ENCODE peak calls at places on chromosome 19, in five cellular contexts. One of them, this sample, is unnamed.

GRCh38 chr19:13040916-13041292 is 45.6 kb downstream of the NFIX start:
- DNase-seq in mammary epithelial cell: no peak
- DNase-seq in GM23248: peak; percentile 28
- DNase-seq in H1: no peak
- DNase-seq in GM23338: no peak
- DNase-seq in this sample: no peak

GRCh38 chr19:34994286-34994642 is 5.9 kb upstream of the GRAMD1A start:
- DNase-seq in GM23248: no peak
- DNase-seq in H1: no peak
- DNase-seq in mammary epithelial cell: no peak
- DNase-seq in GM23338: no peak
- DNase-seq in this sample: no peak

GRCh38 chr19:29880498-29881081 is 61.4 kb upstream of the URI1 start:
- DNase-seq in H1: no peak
- DNase-seq in GM23248: no peak
- DNase-seq in mammary epithelial cell: no peak
- DNase-seq in GM23338: no peak
- DNase-seq in this sample: no peak

GRCh38 chr19:13022859-13023636 is 27.8 kb downstream of the NFIX start:
- DNase-seq in GM23338: peak; percentile 77
- DNase-seq in H1: no peak
- DNase-seq in mammary epithelial cell: peak; percentile 95
- DNase-seq in GM23248: peak; percentile 96
- DNase-seq in this sample: peak; percentile 15

GRCh38 chr19:1811472-1811894 is 593 bp downstream of the ATP8B3 start:
- DNase-seq in GM23248: peak; percentile 86
- DNase-seq in GM23338: no peak
- DNase-seq in H1: no peak
- DNase-seq in mammary epithelial cell: peak; percentile 84
- DNase-seq in this sample: peak; percentile 34

GRCh38 chr19:44779150-44779549 is 1.5 kb downstream of the CBLC start:
- DNase-seq in GM23248: no peak
- DNase-seq in GM23338: no peak
- DNase-seq in H1: no peak
- DNase-seq in mammary epithelial cell: no peak
- DNase-seq in this sample: no peak

GRCh38 chr19:49690656-49691242 is at the start of gene CPT1C:
- DNase-seq in GM23248: peak; percentile 91
- DNase-seq in H1: peak; percentile 73
- DNase-seq in mammary epithelial cell: no peak
- DNase-seq in GM23338: peak; percentile 97
- DNase-seq in this sample: no peak

GRCh38 chr19:17020380-17020779 is 6.2 kb downstream of the CPAMD8 start:
- DNase-seq in H1: no peak
- DNase-seq in GM23248: no peak
- DNase-seq in mammary epithelial cell: no peak
- DNase-seq in GM23338: no peak
- DNase-seq in this sample: no peak

GRCh38 chr19:2633693-2634075 is 68.8 kb downstream of the GNG7 start:
- DNase-seq in GM23338: no peak
- DNase-seq in mammary epithelial cell: no peak
- DNase-seq in H1: no peak
- DNase-seq in GM23248: no peak
- DNase-seq in this sample: no peak

GRCh38 chr19:18117692-18118378 is 20.3 kb downstream of the MAST3 start:
- DNase-seq in GM23338: peak; percentile 97
- DNase-seq in H1: no peak
- DNase-seq in GM23248: peak; percentile 95
- DNase-seq in mammary epithelial cell: peak; percentile 54
- DNase-seq in this sample: peak; percentile 92

GRCh38 chr19:18117364-18117691 is 19.8 kb downstream of the MAST3 start:
- DNase-seq in GM23338: no peak
- DNase-seq in GM23248: no peak
- DNase-seq in mammary epithelial cell: no peak
- DNase-seq in H1: no peak
- DNase-seq in this sample: no peak

GRCh38 chr19:18119243-18120105 is 21.9 kb downstream of the MAST3 start:
- DNase-seq in mammary epithelial cell: peak; percentile 28
- DNase-seq in GM23338: peak; percentile 20
- DNase-seq in H1: no peak
- DNase-seq in GM23248: no peak
- DNase-seq in this sample: peak; percentile 41

GRCh38 chr19:18120127-18120526 is 22.5 kb downstream of the MAST3 start:
- DNase-seq in GM23248: no peak
- DNase-seq in H1: no peak
- DNase-seq in GM23338: no peak
- DNase-seq in mammary epithelial cell: no peak
- DNase-seq in this sample: no peak

DNA sequence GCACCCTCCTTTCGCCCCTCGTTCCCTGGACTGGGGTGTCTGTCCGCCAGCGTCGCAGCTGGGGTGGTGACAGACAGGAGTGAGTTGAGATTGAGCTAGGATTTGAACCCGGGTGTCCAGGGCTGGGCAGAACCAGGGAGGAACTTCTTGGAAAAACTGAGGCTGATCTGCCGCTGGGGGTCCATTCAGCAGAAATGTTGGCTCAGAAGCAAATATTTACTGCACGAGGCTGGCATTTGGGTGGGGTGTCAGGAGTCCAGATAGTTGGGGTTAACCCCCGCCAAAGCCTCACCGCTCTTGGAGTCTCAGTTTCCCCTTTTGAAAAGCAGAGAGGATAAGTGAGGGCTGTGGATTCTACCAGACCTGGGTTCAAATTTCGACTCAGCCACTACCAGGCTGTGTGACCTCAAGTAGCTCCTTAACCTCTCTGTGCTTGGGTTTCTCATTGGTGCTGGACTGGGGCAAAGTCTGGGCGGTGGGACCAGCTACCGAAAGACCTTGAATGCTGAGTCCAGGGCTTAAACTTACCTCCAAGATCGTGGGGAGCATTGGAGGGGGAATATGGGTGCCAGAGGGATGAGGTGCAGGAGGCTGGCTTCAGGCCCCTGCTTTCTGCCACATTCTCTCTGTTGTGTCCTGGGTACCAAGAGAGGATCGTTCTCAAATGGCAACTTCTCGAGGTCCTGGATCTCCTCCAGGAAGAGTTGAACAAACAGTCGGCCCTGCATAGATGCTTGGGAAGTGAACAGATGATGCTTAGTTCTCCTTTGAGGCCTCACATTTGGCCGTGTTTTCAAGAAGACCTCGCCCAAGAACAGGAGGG is 21.1 kb downstream of the MAST3 start:
- DNase-seq in GM23248: peak; percentile 41
- DNase-seq in H1: no peak
- DNase-seq in GM23338: no peak
- DNase-seq in mammary epithelial cell: no peak
- DNase-seq in this sample: no peak
- TF ChIP-seq EZH2 in GM23248: no peak
- TF ChIP-seq EZH2 in H1: no peak
- TF ChIP-seq EZH2 in GM23338: no peak
- TF ChIP-seq EZH2 in mammary epithelial cell: no peak
- TF ChIP-seq EZH2 in this sample: no peak

GRCh38 chr19:11088508-11089253 is 582 bp upstream of the LDLR start:
- DNase-seq in GM23338: no peak
- DNase-seq in H1: no peak
- DNase-seq in mammary epithelial cell: no peak
- DNase-seq in GM23248: peak; percentile 35
- DNase-seq in this sample: no peak
- H2AFZ ChIP-seq in GM23338: no peak overlapping the region
- H2AFZ ChIP-seq in H1: no peak overlapping the region
- H2AFZ ChIP-seq in mammary epithelial cell: peak overlapping the region; percentile 40
- H2AFZ ChIP-seq in GM23248: peak overlapping the region; percentile 73
- H2AFZ ChIP-seq in this sample: peak overlapping the region; percentile 77

GRCh38 chr19:38223119-38223523 is 901 bp downstream of the DPF1 start:
- DNase-seq in H1: no peak
- DNase-seq in GM23248: no peak
- DNase-seq in GM23338: no peak
- DNase-seq in mammary epithelial cell: no peak
- DNase-seq in this sample: no peak

GRCh38 chr19:38221421-38221820 is 2.6 kb downstream of the DPF1 start:
- DNase-seq in GM23338: no peak
- DNase-seq in mammary epithelial cell: no peak
- DNase-seq in GM23248: no peak
- DNase-seq in H1: no peak
- DNase-seq in this sample: no peak

GRCh38 chr19:38221919-38222828 is 1.8 kb downstream of the DPF1 start:
- DNase-seq in mammary epithelial cell: peak; percentile 22
- DNase-seq in GM23338: peak; percentile 69
- DNase-seq in GM23248: peak; percentile 39
- DNase-seq in H1: no peak
- DNase-seq in this sample: no peak

GRCh38 chr19:38223617-38224013 is 407 bp downstream of the DPF1 start:
- DNase-seq in mammary epithelial cell: no peak
- DNase-seq in GM23248: no peak
- DNase-seq in H1: no peak
- DNase-seq in GM23338: no peak
- DNase-seq in this sample: no peak

DNA sequence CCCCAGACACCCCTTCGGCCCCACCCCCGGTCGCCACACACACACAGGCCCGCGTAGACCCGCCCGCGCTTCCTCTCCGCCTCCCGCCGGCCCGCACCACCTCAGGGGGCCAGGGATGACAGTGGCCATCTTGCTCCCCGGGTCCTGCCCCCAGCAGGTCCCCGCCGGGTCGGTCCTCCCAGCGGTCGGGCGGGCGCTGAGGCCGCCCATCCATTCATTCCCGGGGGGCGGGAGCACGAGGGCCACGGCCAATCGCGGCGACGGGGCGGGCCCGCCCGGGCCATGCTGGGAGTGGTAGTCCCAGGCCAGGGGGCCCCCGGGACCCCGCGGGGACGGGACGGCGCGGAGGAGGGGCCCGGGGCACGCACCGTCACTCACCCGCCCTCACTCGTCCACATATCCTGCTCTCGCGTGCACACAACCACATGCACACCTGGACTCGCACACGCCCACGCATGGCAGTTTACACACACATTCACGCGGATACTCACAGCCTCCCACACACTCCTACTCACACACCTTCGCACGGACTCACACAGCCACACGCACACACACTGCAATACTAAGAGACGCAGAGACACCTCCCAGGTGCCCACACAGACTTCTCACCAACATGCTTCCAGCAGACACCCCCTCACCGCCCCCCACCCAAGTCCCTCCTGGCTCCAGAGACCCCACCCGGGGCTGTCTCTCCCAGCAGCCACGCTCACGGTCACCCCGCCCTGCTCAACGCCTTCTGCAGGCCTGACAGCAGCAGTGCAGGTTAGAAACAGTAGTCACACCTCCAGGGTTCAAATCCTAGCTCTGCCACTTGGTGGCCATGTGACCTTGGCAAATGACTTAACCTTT is at the start of gene DPF1:
- DNase-seq in mammary epithelial cell: peak; percentile 79
- DNase-seq in H1: no peak
- DNase-seq in GM23248: peak; percentile 87
- DNase-seq in GM23338: peak; percentile 94
- DNase-seq in this sample: peak; percentile 49
- TF ChIP-seq EZH2 in mammary epithelial cell: no peak
- TF ChIP-seq EZH2 in H1: no peak
- TF ChIP-seq EZH2 in GM23248: no peak
- TF ChIP-seq EZH2 in GM23338: no peak
- TF ChIP-seq EZH2 in this sample: no peak

DNA sequence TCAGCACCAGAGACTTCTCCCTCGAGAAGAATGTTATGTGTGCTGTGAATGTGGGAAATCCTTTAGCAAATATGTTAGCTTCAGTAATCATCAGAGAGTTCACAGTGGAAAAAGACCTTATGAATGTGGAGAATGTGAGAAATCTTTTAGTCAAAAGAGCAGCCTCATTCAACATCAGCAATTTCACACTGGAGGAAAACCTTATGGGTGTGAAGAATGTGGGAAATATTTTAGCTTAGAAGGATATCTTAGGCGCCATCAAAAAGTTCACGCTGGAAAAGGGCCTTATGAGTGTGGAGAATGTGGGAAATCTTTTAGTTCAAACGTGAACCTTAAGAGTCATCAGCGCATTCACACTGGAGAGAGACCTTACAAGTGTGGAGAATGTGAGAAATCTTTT is 8.3 kb upstream of the ZNF587 start:
- DNase-seq in mammary epithelial cell: no peak
- DNase-seq in GM23338: no peak
- DNase-seq in H1: no peak
- DNase-seq in GM23248: peak; percentile 13
- DNase-seq in this sample: no peak
- H2AFZ ChIP-seq in mammary epithelial cell: no peak overlapping the region
- H2AFZ ChIP-seq in GM23338: no peak overlapping the region
- H2AFZ ChIP-seq in H1: no peak overlapping the region
- H2AFZ ChIP-seq in GM23248: no peak overlapping the region
- H2AFZ ChIP-seq in this sample: no peak overlapping the region

GRCh38 chr19:47419789-47420188 is 462 bp upstream of the MEIS3 start:
- DNase-seq in H1: no peak
- DNase-seq in GM23338: no peak
- DNase-seq in mammary epithelial cell: no peak
- DNase-seq in GM23248: no peak
- DNase-seq in this sample: no peak
- TF ChIP-seq EZH2 in H1: no peak
- TF ChIP-seq EZH2 in GM23338: peak; percentile 63
- TF ChIP-seq EZH2 in mammary epithelial cell: no peak
- TF ChIP-seq EZH2 in GM23248: peak; percentile 11
- TF ChIP-seq EZH2 in this sample: no peak

GRCh38 chr19:51185069-51185867 is 39.6 kb upstream of the CD33 start:
- DNase-seq in H1: no peak
- DNase-seq in GM23338: no peak
- DNase-seq in GM23248: no peak
- DNase-seq in mammary epithelial cell: no peak
- DNase-seq in this sample: no peak
- H2AFZ ChIP-seq in H1: no peak overlapping the region
- H2AFZ ChIP-seq in GM23338: no peak overlapping the region
- H2AFZ ChIP-seq in GM23248: no peak overlapping the region
- H2AFZ ChIP-seq in mammary epithelial cell: no peak overlapping the region
- H2AFZ ChIP-seq in this sample: no peak overlapping the region

DNA sequence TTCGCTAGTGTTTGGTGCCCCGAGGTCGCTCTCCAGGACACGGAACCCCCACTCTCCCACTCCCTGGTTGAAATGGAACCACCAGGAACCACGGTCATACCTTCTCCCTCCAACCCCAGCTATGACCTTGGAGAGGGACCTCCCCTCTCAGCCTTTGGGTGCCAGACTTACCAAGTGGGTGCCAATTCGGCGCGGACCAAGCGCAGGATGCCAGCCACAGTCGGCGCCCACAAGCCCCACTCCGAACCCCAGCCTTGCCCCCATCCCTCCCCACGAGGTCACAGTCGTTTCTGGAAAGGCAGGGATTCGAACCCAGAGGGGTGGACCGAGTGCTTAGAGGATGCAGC is 910 bp downstream of the PDE4C start:
- DNase-seq in GM23248: no peak
- DNase-seq in GM23338: no peak
- DNase-seq in mammary epithelial cell: no peak
- DNase-seq in H1: no peak
- DNase-seq in this sample: no peak
- TF ChIP-seq EZH2 in GM23248: no peak
- TF ChIP-seq EZH2 in GM23338: peak; percentile 24
- TF ChIP-seq EZH2 in mammary epithelial cell: no peak
- TF ChIP-seq EZH2 in H1: peak; percentile 72
- TF ChIP-seq EZH2 in this sample: no peak

GRCh38 chr19:41426952-41427646 is at the start of gene B3GNT8:
- DNase-seq in GM23338: peak; percentile 92
- DNase-seq in GM23248: peak; percentile 86
- DNase-seq in H1: peak; percentile 56
- DNase-seq in mammary epithelial cell: peak; percentile 84
- DNase-seq in this sample: peak; percentile 51
- H2AFZ ChIP-seq in GM23338: peak within 1 kb of the TSS; percentile 85
- H2AFZ ChIP-seq in GM23248: peak within 1 kb of the TSS; percentile 78
- H2AFZ ChIP-seq in H1: peak within 1 kb of the TSS; percentile 37
- H2AFZ ChIP-seq in mammary epithelial cell: peak within 1 kb of the TSS; percentile 80
- H2AFZ ChIP-seq in this sample: no peak within 1 kb of the TSS

GRCh38 chr19:39247701-39248664 is 673 bp downstream of the IFNL4 start:
- DNase-seq in GM23338: peak; percentile 60
- DNase-seq in H1: no peak
- DNase-seq in mammary epithelial cell: no peak
- DNase-seq in GM23248: peak; percentile 53
- DNase-seq in this sample: no peak
- TF ChIP-seq EZH2 in GM23338: peak; percentile 82
- TF ChIP-seq EZH2 in H1: peak; percentile 96
- TF ChIP-seq EZH2 in mammary epithelial cell: peak; percentile 50
- TF ChIP-seq EZH2 in GM23248: peak; percentile 82
- TF ChIP-seq EZH2 in this sample: no peak

This sample was measured in DND-41.